ENCODE peak calls at places on chromosomes 5 and 9, in nine cellular contexts. P, C, R, N, B, V, S, X and J are unnamed samples.

GRCh38 chr5:25701936-25702335 is 1057.2 kb upstream of the CDH10 start:
- DNase-seq in P (no peak), C (no peak), R (no peak), N (no peak), B (no peak), V (no peak), S (no peak), X (no peak), J (no peak)

GRCh38 chr5:149735066-149735465 is 5.0 kb downstream of the PPARGC1B start:
- DNase-seq in P (no peak), C (no peak), R (peak), N (no peak), B (no peak), V (peak), S (no peak), X (no peak), J (no peak)

GRCh38 chr5:95923918-95924559 is 37.6 kb downstream of the ELL2 start:
- DNase-seq in P (peak), C (no peak), R (no peak), N (no peak), B (no peak), V (no peak), S (peak), X (no peak), J (no peak)

GRCh38 chr9:130846487-130847305 is 11.6 kb downstream of the ABL1 start:
- DNase-seq in P (no peak), C (no peak), R (no peak), N (no peak), B (no peak), V (peak), S (no peak), X (no peak), J (no peak)

GRCh38 chr5:14450055-14450524 is 131.5 kb upstream of the OTULINL start:
- DNase-seq in P (no peak), C (no peak), R (no peak), N (peak), B (no peak), V (peak), S (peak), X (no peak), J (peak)

GRCh38 chr5:91301459-91301858 is 81.7 kb downstream of the ARRDC3 start:
- DNase-seq in P (no peak), C (no peak), R (no peak), N (no peak), B (no peak), V (peak), S (no peak), X (no peak), J (no peak)

GRCh38 chr9:97900738-97901565 is 21.3 kb downstream of the TRMO start:
- DNase-seq in P (peak), C (no peak), R (peak), N (peak), B (peak), V (peak), S (peak), X (no peak), J (no peak)

GRCh38 chr5:140005145-140005591 is 37.9 kb downstream of the NRG2 start:
- DNase-seq in P (peak), C (no peak), R (no peak), N (no peak), B (no peak), V (no peak), S (peak), X (no peak), J (no peak)

GRCh38 chr9:135156525-135157510 is 69.3 kb downstream of the OLFM1 start:
- DNase-seq in P (peak), C (peak), R (no peak), N (no peak), B (no peak), V (peak), S (peak), X (no peak), J (no peak)

GRCh38 chr9:71608825-71609452 is 159.4 kb downstream of the CEMIP2 start:
- DNase-seq in P (no peak), C (no peak), R (no peak), N (no peak), B (no peak), V (peak), S (no peak), X (no peak), J (no peak)

GRCh38 chr5:96957125-96958041 is 21.5 kb downstream of the LNPEP start:
- DNase-seq in P (no peak), C (no peak), R (no peak), N (no peak), B (no peak), V (no peak), S (peak), X (no peak), J (no peak)

GRCh38 chr9:96398582-96399334 is 15.2 kb upstream of the SLC35D2 start:
- DNase-seq in P (peak), C (no peak), R (no peak), N (no peak), B (no peak), V (no peak), S (peak), X (no peak), J (no peak)

GRCh38 chr9:36316629-36317317 is 58.5 kb upstream of the GNE start:
- DNase-seq in P (no peak), C (peak), R (no peak), N (no peak), B (no peak), V (peak), S (no peak), X (no peak), J (no peak)

GRCh38 chr5:14101922-14102321 is 41.2 kb upstream of the TRIO start:
- DNase-seq in P (no peak), C (no peak), R (no peak), N (no peak), B (no peak), V (no peak), S (no peak), X (no peak), J (no peak)

GRCh38 chr9:21656776-21657637 is 145.4 kb upstream of the MTAP start:
- DNase-seq in P (no peak), C (no peak), R (no peak), N (peak), B (no peak), V (peak), S (no peak), X (no peak), J (peak)

GRCh38 chr5:57412010-57412409 is 70.6 kb downstream of the ACTBL2 start:
- DNase-seq in P (no peak), C (no peak), R (no peak), N (no peak), B (no peak), V (peak), S (no peak), X (no peak), J (peak)

GRCh38 chr9:124868511-124869465 is 6.9 kb downstream of the ARPC5L start:
- DNase-seq in P (peak), C (peak), R (peak), N (peak), B (no peak), V (peak), S (peak), X (no peak), J (peak)
- TF ChIP-seq CTCF in P (peak), C (no peak), R (no peak), N (peak), B (no peak), V (no peak), S (peak), X (peak), J (peak)

GRCh38 chr5:1642221-1642620 is 118.5 kb upstream of the LPCAT1 start:
- DNase-seq in P (no peak), C (no peak), R (peak), N (no peak), B (no peak), V (no peak), S (no peak), X (no peak), J (no peak)

GRCh38 chr5:1647580-1647979 is 123.8 kb upstream of the LPCAT1 start:
- DNase-seq in P (no peak), C (no peak), R (no peak), N (no peak), B (no peak), V (no peak), S (no peak), X (no peak), J (no peak)

GRCh38 chr5:1643651-1644392 is 120.1 kb upstream of the LPCAT1 start:
- DNase-seq in P (peak), C (no peak), R (peak), N (no peak), B (no peak), V (peak), S (no peak), X (peak), J (no peak)

GRCh38 chr5:1642621-1643061 is 118.9 kb upstream of the LPCAT1 start:
- DNase-seq in P (no peak), C (no peak), R (peak), N (no peak), B (no peak), V (no peak), S (no peak), X (peak), J (no peak)

GRCh38 chr5:1644810-1645571 is 121.2 kb upstream of the LPCAT1 start:
- DNase-seq in P (peak), C (peak), R (peak), N (peak), B (peak), V (peak), S (peak), X (peak), J (peak)
- TF ChIP-seq CTCF in P (peak), C (peak), R (peak), N (peak), B (peak), V (peak), S (peak), X (peak), J (peak)

GRCh38 chr9:121577201-121577600 is 74.2 kb upstream of the DAB2IP start:
- DNase-seq in P (no peak), C (no peak), R (no peak), N (no peak), B (no peak), V (no peak), S (no peak), X (no peak), J (no peak)

GRCh38 chr9:121572581-121572980 is 72.9 kb upstream of the GGTA1 start:
- DNase-seq in P (no peak), C (no peak), R (no peak), N (no peak), B (no peak), V (no peak), S (no peak), X (no peak), J (no peak)

GRCh38 chr9:121576281-121577075 is 75.0 kb upstream of the DAB2IP start:
- DNase-seq in P (no peak), C (no peak), R (no peak), N (no peak), B (no peak), V (no peak), S (no peak), X (no peak), J (no peak)

GRCh38 chr9:121574771-121575519 is 75.3 kb upstream of the GGTA1 start:
- DNase-seq in P (no peak), C (no peak), R (no peak), N (no peak), B (no peak), V (no peak), S (no peak), X (no peak), J (no peak)

GRCh38 chr9:121573717-121574485 is 74.3 kb upstream of the GGTA1 start:
- DNase-seq in P (no peak), C (no peak), R (no peak), N (no peak), B (no peak), V (no peak), S (no peak), X (no peak), J (no peak)
- TF ChIP-seq CTCF in P (no peak), C (no peak), R (no peak), N (no peak), B (no peak), V (no peak), S (no peak), X (no peak), J (no peak)

GRCh38 chr5:145978171-145978570 is 41.8 kb downstream of the SH3RF2 start:
- DNase-seq in P (no peak), C (no peak), R (no peak), N (no peak), B (no peak), V (no peak), S (no peak), X (no peak), J (no peak)
- TF ChIP-seq CTCF in P (no peak), C (no peak), R (no peak), N (no peak), B (no peak), V (no peak), S (no peak), X (no peak), J (no peak)

DNA sequence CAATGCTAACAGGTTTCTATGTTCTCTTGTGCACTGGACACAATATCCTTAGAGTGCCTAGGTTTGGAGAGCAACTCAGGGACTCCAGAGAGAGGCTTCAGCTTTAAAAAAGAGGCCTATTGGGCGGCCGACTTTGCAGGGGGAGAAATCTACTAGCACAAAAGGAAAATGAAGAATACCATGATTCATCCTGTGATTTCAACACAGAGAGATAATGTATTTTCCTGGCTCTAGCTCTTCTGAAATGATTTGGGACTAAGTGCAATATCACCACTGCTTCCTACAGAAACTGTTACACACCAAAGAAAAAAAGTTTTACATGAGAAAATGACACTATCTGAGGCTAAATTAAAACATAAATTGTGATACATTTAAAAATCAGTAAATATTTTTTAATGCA is 146.1 kb upstream of the TSLP start:
- DNase-seq in P (no peak), C (no peak), R (no peak), N (no peak), B (no peak), V (peak), S (no peak), X (no peak), J (no peak)
- TF ChIP-seq CTCF in P (no peak), C (no peak), R (no peak), N (no peak), B (no peak), V (no peak), S (no peak), X (no peak), J (no peak)

GRCh38 chr5:42745856-42746255 is 10.8 kb upstream of the CCDC152 start:
- DNase-seq in P (no peak), C (no peak), R (no peak), N (no peak), B (no peak), V (no peak), S (no peak), X (no peak), J (no peak)

GRCh38 chr5:42740920-42741319 is 15.7 kb upstream of the CCDC152 start:
- DNase-seq in P (no peak), C (no peak), R (no peak), N (no peak), B (no peak), V (no peak), S (no peak), X (no peak), J (no peak)

GRCh38 chr5:42749020-42749419 is 7.6 kb upstream of the CCDC152 start:
- DNase-seq in P (no peak), C (no peak), R (no peak), N (no peak), B (no peak), V (peak), S (no peak), X (no peak), J (no peak)

GRCh38 chr5:42750507-42750906 is 6.1 kb upstream of the CCDC152 start:
- DNase-seq in P (no peak), C (no peak), R (no peak), N (no peak), B (no peak), V (no peak), S (no peak), X (no peak), J (no peak)

GRCh38 chr5:42745426-42745825 is 11.2 kb upstream of the CCDC152 start:
- DNase-seq in P (no peak), C (no peak), R (no peak), N (no peak), B (no peak), V (peak), S (no peak), X (no peak), J (no peak)
- TF ChIP-seq CTCF in P (no peak), C (no peak), R (no peak), N (peak), B (peak), V (peak), S (peak), X (peak), J (peak)

GRCh38 chr9:128257086-128257825 is 18.6 kb downstream of the GOLGA2 start:
- DNase-seq in P (no peak), C (no peak), R (no peak), N (no peak), B (no peak), V (no peak), S (no peak), X (no peak), J (no peak)

GRCh38 chr9:128260340-128260739 is 15.5 kb downstream of the GOLGA2 start:
- DNase-seq in P (no peak), C (no peak), R (no peak), N (no peak), B (no peak), V (no peak), S (no peak), X (no peak), J (no peak)

GRCh38 chr9:128258326-128258725 is 17.5 kb downstream of the GOLGA2 start:
- DNase-seq in P (no peak), C (no peak), R (no peak), N (no peak), B (no peak), V (no peak), S (no peak), X (no peak), J (no peak)

GRCh38 chr9:128257907-128258306 is 17.9 kb downstream of the GOLGA2 start:
- DNase-seq in P (no peak), C (no peak), R (no peak), N (no peak), B (no peak), V (no peak), S (no peak), X (no peak), J (no peak)

GRCh38 chr9:128259156-128259555 is 16.7 kb downstream of the GOLGA2 start:
- DNase-seq in P (no peak), C (no peak), R (no peak), N (no peak), B (no peak), V (no peak), S (no peak), X (no peak), J (no peak)
- TF ChIP-seq CTCF in P (no peak), C (no peak), R (no peak), N (no peak), B (no peak), V (no peak), S (no peak), X (peak), J (no peak)